ENCODE peak calls at places on chromosomes 12 and 14, in four cellular contexts. F, Z, G and W are unnamed samples.
A peak's percentile ranks its signal among the peaks of the same experiment; 100 is the strongest.

GRCh38 chr12:117032593-117033381 is 66.4 kb downstream of the TESC start:
- DNase-seq in Z (no peak), G (peak; percentile 25), F (no peak), W (no peak)

GRCh38 chr12:69024413-69024812 is 91.4 kb upstream of the CPM start:
- DNase-seq in G (peak; percentile 93), Z (peak; percentile 8), F (no peak), W (no peak)

GRCh38 chr12:56867216-56867615 is 67.0 kb downstream of the SDR9C7 start:
- DNase-seq in Z (no peak), G (no peak), F (no peak), W (no peak)

GRCh38 chr12:77888611-77889010 is 57.9 kb downstream of the NAV3 start:
- DNase-seq in Z (no peak), F (no peak), G (no peak), W (no peak)

GRCh38 chr14:61514006-61514830 is 181.1 kb upstream of the HIF1A start:
- DNase-seq in G (no peak), Z (no peak), F (no peak), W (no peak)

GRCh38 chr12:55797068-55797467 is 20.5 kb downstream of the SARNP start:
- DNase-seq in Z (peak; percentile 6), G (no peak), F (peak; percentile 64), W (no peak)

GRCh38 chr12:2285462-2285861 is 232.7 kb downstream of the CACNA1C start:
- DNase-seq in Z (no peak), G (no peak), F (no peak), W (no peak)

GRCh38 chr12:27429606-27430005 is 16.9 kb upstream of the SMCO2 start:
- DNase-seq in Z (no peak), G (no peak), F (no peak), W (no peak)

GRCh38 chr14:91417983-91418386 is 365 bp upstream of the CCDC88C start:
- DNase-seq in G (no peak), F (peak; percentile 82), Z (peak; percentile 74), W (no peak)

GRCh38 chr12:69732088-69732487 is 6.6 kb upstream of the RAB3IP start:
- DNase-seq in G (no peak), F (no peak), Z (no peak), W (no peak)

GRCh38 chr12:64819816-64820402 is 4.5 kb upstream of the TBC1D30 start:
- DNase-seq in G (no peak), Z (no peak), F (peak; percentile 62), W (no peak)